ENCODE peak calls at places on chromosomes 1 and 21, in six cellular contexts. One of them, this sample, is unnamed.

GRCh38 chr1:42952353-42953001 is 6.2 kb downstream of the SLC2A1 start:
- DNase-seq in astrocyte: no peak
- DNase-seq in NT2/D1: no peak
- DNase-seq in IMR-90: no peak
- DNase-seq in fibroblast of lung: no peak
- DNase-seq in mammary epithelial cell: no peak
- DNase-seq in this sample: no peak

GRCh38 chr1:32701951-32702598 is 495 bp downstream of the SYNC start:
- DNase-seq in astrocyte: peak; percentile 33
- DNase-seq in NT2/D1: no peak
- DNase-seq in IMR-90: peak; percentile 33
- DNase-seq in fibroblast of lung: peak; percentile 29
- DNase-seq in mammary epithelial cell: no peak
- DNase-seq in this sample: no peak

GRCh38 chr1:174359454-174359805 is 88.3 kb upstream of the GPR52 start:
- DNase-seq in astrocyte: no peak
- DNase-seq in NT2/D1: no peak
- DNase-seq in IMR-90: no peak
- DNase-seq in fibroblast of lung: no peak
- DNase-seq in mammary epithelial cell: no peak
- DNase-seq in this sample: no peak

GRCh38 chr1:193971595-193971994 is 785.2 kb upstream of the B3GALT2 start:
- DNase-seq in astrocyte: peak; percentile 95
- DNase-seq in NT2/D1: no peak
- DNase-seq in IMR-90: peak; percentile 61
- DNase-seq in fibroblast of lung: no peak
- DNase-seq in mammary epithelial cell: peak; percentile 37
- DNase-seq in this sample: no peak

GRCh38 chr21:41641821-41642368 is 125.0 kb downstream of the RIPK4 start:
- DNase-seq in astrocyte: peak; percentile 93
- DNase-seq in NT2/D1: no peak
- DNase-seq in IMR-90: peak; percentile 94
- DNase-seq in fibroblast of lung: peak; percentile 86
- DNase-seq in mammary epithelial cell: peak; percentile 97
- DNase-seq in this sample: peak; percentile 80

GRCh38 chr1:185439727-185440415 is 122.8 kb upstream of the IVNS1ABP start:
- DNase-seq in astrocyte: peak; percentile 75
- DNase-seq in NT2/D1: no peak
- DNase-seq in IMR-90: peak; percentile 74
- DNase-seq in fibroblast of lung: no peak
- DNase-seq in mammary epithelial cell: peak; percentile 89
- DNase-seq in this sample: no peak

GRCh38 chr1:204883405-204883804 is 12.7 kb downstream of the NFASC start:
- DNase-seq in astrocyte: no peak
- DNase-seq in NT2/D1: no peak
- DNase-seq in IMR-90: no peak
- DNase-seq in fibroblast of lung: no peak
- DNase-seq in mammary epithelial cell: no peak
- DNase-seq in this sample: no peak

GRCh38 chr1:41919131-41919530 is 409 bp upstream of the HIVEP3 start:
- DNase-seq in astrocyte: no peak
- DNase-seq in NT2/D1: no peak
- DNase-seq in IMR-90: no peak
- DNase-seq in fibroblast of lung: no peak
- DNase-seq in mammary epithelial cell: no peak
- DNase-seq in this sample: no peak

GRCh38 chr1:84920159-84920558 is 27.2 kb upstream of the LPAR3 start:
- DNase-seq in astrocyte: no peak
- DNase-seq in NT2/D1: no peak
- DNase-seq in IMR-90: no peak
- DNase-seq in fibroblast of lung: no peak
- DNase-seq in mammary epithelial cell: no peak
- DNase-seq in this sample: no peak

GRCh38 chr1:229380514-229381160 is 37.8 kb upstream of the CCSAP start:
- DNase-seq in astrocyte: no peak
- DNase-seq in NT2/D1: no peak
- DNase-seq in IMR-90: no peak
- DNase-seq in fibroblast of lung: no peak
- DNase-seq in mammary epithelial cell: no peak
- DNase-seq in this sample: no peak

GRCh38 chr1:156465747-156466365 is 34.7 kb downstream of the MEF2D start:
- DNase-seq in astrocyte: no peak
- DNase-seq in NT2/D1: peak; percentile 36
- DNase-seq in IMR-90: no peak
- DNase-seq in fibroblast of lung: peak; percentile 36
- DNase-seq in mammary epithelial cell: no peak
- DNase-seq in this sample: no peak

GRCh38 chr1:114535401-114535800 is 24.4 kb upstream of the TRIM33 start:
- DNase-seq in astrocyte: no peak
- DNase-seq in NT2/D1: no peak
- DNase-seq in IMR-90: no peak
- DNase-seq in fibroblast of lung: no peak
- DNase-seq in mammary epithelial cell: no peak
- DNase-seq in this sample: peak; percentile 74

GRCh38 chr1:97745912-97746311 is 174.9 kb downstream of the DPYD start:
- DNase-seq in astrocyte: peak; percentile 32
- DNase-seq in NT2/D1: no peak
- DNase-seq in IMR-90: peak; percentile 62
- DNase-seq in fibroblast of lung: no peak
- DNase-seq in mammary epithelial cell: peak; percentile 53
- DNase-seq in this sample: peak; percentile 3

GRCh38 chr21:45323487-45324380 is 36.0 kb upstream of the POFUT2 start:
- DNase-seq in astrocyte: no peak
- DNase-seq in NT2/D1: no peak
- DNase-seq in IMR-90: peak; percentile 39
- DNase-seq in fibroblast of lung: peak; percentile 75
- DNase-seq in mammary epithelial cell: no peak
- DNase-seq in this sample: no peak

GRCh38 chr21:44527983-44528633 is 11.9 kb downstream of the KRTAP10-1 start:
- DNase-seq in astrocyte: no peak
- DNase-seq in NT2/D1: no peak
- DNase-seq in IMR-90: no peak
- DNase-seq in fibroblast of lung: no peak
- DNase-seq in mammary epithelial cell: no peak
- DNase-seq in this sample: no peak

GRCh38 chr1:22916469-22916817 is 56.2 kb downstream of the LACTBL1 start:
- DNase-seq in astrocyte: no peak
- DNase-seq in NT2/D1: no peak
- DNase-seq in IMR-90: no peak
- DNase-seq in fibroblast of lung: no peak
- DNase-seq in mammary epithelial cell: no peak
- DNase-seq in this sample: no peak

GRCh38 chr21:46229133-46229922 is 754 bp upstream of the LSS start:
- DNase-seq in astrocyte: no peak
- DNase-seq in NT2/D1: peak; percentile 40
- DNase-seq in IMR-90: no peak
- DNase-seq in fibroblast of lung: no peak
- DNase-seq in mammary epithelial cell: no peak
- DNase-seq in this sample: peak; percentile 10

GRCh38 chr1:234950598-234950997 is 178.0 kb downstream of the TOMM20 start:
- DNase-seq in astrocyte: no peak
- DNase-seq in NT2/D1: no peak
- DNase-seq in IMR-90: peak; percentile 41
- DNase-seq in fibroblast of lung: peak; percentile 57
- DNase-seq in mammary epithelial cell: peak; percentile 43
- DNase-seq in this sample: no peak

DNA sequence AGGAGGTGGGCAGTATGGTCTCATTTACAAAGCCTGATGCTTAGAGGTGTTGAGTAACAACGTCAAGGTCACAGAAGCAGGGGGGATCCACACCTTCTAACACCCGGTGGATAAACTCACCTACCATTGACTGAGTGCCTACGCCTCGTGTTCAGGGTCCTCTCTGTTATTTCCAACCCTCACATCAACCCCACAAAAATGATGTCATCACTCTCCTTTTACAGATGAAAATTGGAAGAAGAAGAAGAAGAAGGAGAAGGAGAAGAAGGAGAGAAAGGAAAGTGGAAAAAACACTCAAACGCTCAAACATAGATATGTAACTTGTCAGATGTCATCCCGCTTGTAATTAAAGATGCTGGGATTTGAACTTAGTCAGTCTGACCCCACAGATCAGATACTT is 653 bp upstream of the KCNN3 start:
- DNase-seq in astrocyte: no peak
- DNase-seq in NT2/D1: no peak
- DNase-seq in IMR-90: no peak
- DNase-seq in fibroblast of lung: no peak
- DNase-seq in mammary epithelial cell: no peak
- DNase-seq in this sample: no peak
- H3K9ac ChIP-seq in astrocyte: no peak overlapping the region
- H3K9ac ChIP-seq in NT2/D1: no peak overlapping the region
- H3K9ac ChIP-seq in IMR-90: no peak overlapping the region
- H3K9ac ChIP-seq in fibroblast of lung: no peak overlapping the region
- H3K9ac ChIP-seq in mammary epithelial cell: no peak overlapping the region
- H3K9ac ChIP-seq in this sample: no peak overlapping the region

GRCh38 chr1:21258331-21259134 is 31.7 kb downstream of the ECE1 start:
- DNase-seq in astrocyte: no peak
- DNase-seq in NT2/D1: no peak
- DNase-seq in IMR-90: no peak
- DNase-seq in fibroblast of lung: no peak
- DNase-seq in mammary epithelial cell: peak; percentile 29
- DNase-seq in this sample: no peak
- H3K9ac ChIP-seq in astrocyte: no peak overlapping the region
- H3K9ac ChIP-seq in NT2/D1: no peak overlapping the region
- H3K9ac ChIP-seq in IMR-90: no peak overlapping the region
- H3K9ac ChIP-seq in fibroblast of lung: no peak overlapping the region
- H3K9ac ChIP-seq in mammary epithelial cell: no peak overlapping the region
- H3K9ac ChIP-seq in this sample: no peak overlapping the region

GRCh38 chr1:63321788-63322247 is 549 bp upstream of the FOXD3 start:
- DNase-seq in astrocyte: no peak
- DNase-seq in NT2/D1: no peak
- DNase-seq in IMR-90: no peak
- DNase-seq in fibroblast of lung: no peak
- DNase-seq in mammary epithelial cell: no peak
- DNase-seq in this sample: peak; percentile 69

GRCh38 chr1:63320024-63320799 is 2.2 kb upstream of the FOXD3 start:
- DNase-seq in astrocyte: no peak
- DNase-seq in NT2/D1: no peak
- DNase-seq in IMR-90: no peak
- DNase-seq in fibroblast of lung: peak; percentile 28
- DNase-seq in mammary epithelial cell: no peak
- DNase-seq in this sample: peak; percentile 74

GRCh38 chr1:63319069-63320023 is 3.0 kb upstream of the FOXD3 start:
- DNase-seq in astrocyte: no peak
- DNase-seq in NT2/D1: no peak
- DNase-seq in IMR-90: no peak
- DNase-seq in fibroblast of lung: peak; percentile 17
- DNase-seq in mammary epithelial cell: no peak
- DNase-seq in this sample: peak; percentile 60

GRCh38 chr1:63322248-63322943 is at the start of gene FOXD3:
- DNase-seq in astrocyte: no peak
- DNase-seq in NT2/D1: peak; percentile 93
- DNase-seq in IMR-90: peak; percentile 37
- DNase-seq in fibroblast of lung: peak; percentile 54
- DNase-seq in mammary epithelial cell: peak; percentile 25
- DNase-seq in this sample: peak; percentile 87

GRCh38 chr1:63321061-63321787 is 1.1 kb upstream of the FOXD3 start:
- DNase-seq in astrocyte: no peak
- DNase-seq in NT2/D1: no peak
- DNase-seq in IMR-90: no peak
- DNase-seq in fibroblast of lung: peak; percentile 11
- DNase-seq in mammary epithelial cell: no peak
- DNase-seq in this sample: peak; percentile 54
- H3K9ac ChIP-seq in astrocyte: no peak overlapping the region
- H3K9ac ChIP-seq in NT2/D1: peak overlapping the region; percentile 42
- H3K9ac ChIP-seq in IMR-90: no peak overlapping the region
- H3K9ac ChIP-seq in fibroblast of lung: no peak overlapping the region
- H3K9ac ChIP-seq in mammary epithelial cell: no peak overlapping the region
- H3K9ac ChIP-seq in this sample: no peak overlapping the region

DNA sequence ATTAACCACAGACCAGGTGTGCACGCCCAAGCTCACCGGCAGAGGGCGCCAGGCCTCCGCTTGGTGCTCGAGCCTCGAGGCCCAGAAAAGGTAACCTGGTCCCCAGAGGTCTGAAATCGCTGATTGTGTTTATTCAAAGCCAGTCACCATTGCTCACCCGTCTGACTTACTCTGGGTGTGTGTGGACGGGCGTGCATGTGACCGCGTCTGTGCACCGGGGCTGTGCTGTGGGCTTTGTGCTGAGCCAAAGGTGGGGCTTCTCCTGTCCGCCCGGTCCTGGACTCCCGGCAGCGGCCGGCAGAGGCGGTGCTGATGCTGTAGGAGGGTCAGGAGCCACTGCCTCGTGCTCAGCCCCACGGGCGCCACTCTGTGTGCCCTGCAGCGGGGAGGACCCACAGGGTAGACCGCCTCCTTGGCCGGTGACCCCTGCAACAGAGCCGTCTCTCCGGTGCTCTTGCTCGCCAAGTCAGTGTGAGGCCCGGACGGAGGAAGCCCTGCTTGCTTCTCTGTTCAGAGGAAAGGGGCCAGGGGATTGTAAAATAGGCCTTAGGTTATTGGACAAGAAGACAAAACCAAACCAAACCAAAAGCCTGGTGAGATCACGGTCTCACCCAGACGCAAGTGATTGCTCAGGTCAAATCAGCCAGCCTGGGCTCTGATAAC is 32.0 kb upstream of the BTG2 start:
- DNase-seq in astrocyte: peak; percentile 52
- DNase-seq in NT2/D1: peak; percentile 82
- DNase-seq in IMR-90: peak; percentile 82
- DNase-seq in fibroblast of lung: peak; percentile 77
- DNase-seq in mammary epithelial cell: peak; percentile 93
- DNase-seq in this sample: peak; percentile 83
- H3K9ac ChIP-seq in astrocyte: peak overlapping the region; percentile 17
- H3K9ac ChIP-seq in NT2/D1: peak overlapping the region; percentile 82
- H3K9ac ChIP-seq in IMR-90: no peak overlapping the region
- H3K9ac ChIP-seq in fibroblast of lung: no peak overlapping the region
- H3K9ac ChIP-seq in mammary epithelial cell: no peak overlapping the region
- H3K9ac ChIP-seq in this sample: peak overlapping the region; percentile 36

GRCh38 chr1:29753771-29754607 is 517.7 kb downstream of the PTPRU start:
- DNase-seq in astrocyte: no peak
- DNase-seq in NT2/D1: no peak
- DNase-seq in IMR-90: no peak
- DNase-seq in fibroblast of lung: no peak
- DNase-seq in mammary epithelial cell: no peak
- DNase-seq in this sample: no peak
- H3K9ac ChIP-seq in astrocyte: no peak overlapping the region
- H3K9ac ChIP-seq in NT2/D1: no peak overlapping the region
- H3K9ac ChIP-seq in IMR-90: no peak overlapping the region
- H3K9ac ChIP-seq in fibroblast of lung: no peak overlapping the region
- H3K9ac ChIP-seq in mammary epithelial cell: no peak overlapping the region
- H3K9ac ChIP-seq in this sample: no peak overlapping the region

DNA sequence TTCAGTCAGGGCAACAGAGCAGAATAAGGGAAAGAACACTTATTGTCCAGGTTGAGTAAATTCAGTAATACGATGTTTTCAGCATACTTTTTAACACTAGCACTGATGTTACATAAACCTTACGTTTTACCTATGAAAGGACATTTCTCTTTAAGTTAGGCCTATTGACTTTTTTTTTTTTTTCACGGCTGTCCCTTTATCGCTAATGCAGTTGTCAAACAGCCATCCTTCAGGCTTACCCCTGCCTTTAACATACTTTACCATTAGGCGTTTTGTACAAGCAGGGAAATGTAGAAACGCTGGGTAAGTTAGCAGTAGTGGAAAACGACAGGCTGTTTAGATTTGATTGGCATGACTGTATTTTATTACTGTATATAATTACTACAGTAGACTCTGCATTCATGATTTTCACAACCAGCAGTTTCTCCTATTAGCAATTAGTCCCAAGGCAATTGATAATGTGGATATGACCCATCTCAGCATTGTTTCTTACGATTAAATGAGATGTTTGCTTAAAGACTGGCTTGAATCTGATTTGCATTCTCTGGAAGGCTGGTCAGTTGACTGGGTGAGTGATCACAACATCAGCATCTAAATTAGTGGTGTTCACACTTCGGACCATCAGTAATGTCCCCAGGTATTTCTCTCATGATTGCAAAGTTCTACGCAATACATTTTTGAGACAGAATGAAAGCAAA is 109.9 kb upstream of the LBR start:
- DNase-seq in astrocyte: no peak
- DNase-seq in NT2/D1: no peak
- DNase-seq in IMR-90: no peak
- DNase-seq in fibroblast of lung: no peak
- DNase-seq in mammary epithelial cell: no peak
- DNase-seq in this sample: peak; percentile 22
- H3K9ac ChIP-seq in astrocyte: no peak overlapping the region
- H3K9ac ChIP-seq in NT2/D1: no peak overlapping the region
- H3K9ac ChIP-seq in IMR-90: no peak overlapping the region
- H3K9ac ChIP-seq in fibroblast of lung: no peak overlapping the region
- H3K9ac ChIP-seq in mammary epithelial cell: no peak overlapping the region
- H3K9ac ChIP-seq in this sample: no peak overlapping the region